ENCODE peak calls at places on chromosome 17, in nine cellular contexts. B is A549; M is breast epithelium; U is thoracic aorta; Y is AG04450; L is fibroblast of mammary gland; P is effector memory CD4-positive, alpha-beta T cell; W is ovary; S is aorta. C is an unnamed sample.

GRCh38 chr17:692116-692515 is 22.5 kb downstream of the VPS53 start:
- DNase-seq in B (no peak), M (no peak), U (no peak), Y (no peak), L (peak; percentile 77), P (no peak), W (no peak), S (no peak), C (peak; percentile 73)

GRCh38 chr17:55588858-55589257 is 77.6 kb upstream of the SMIM36 start:
- DNase-seq in B (no peak), M (no peak), U (no peak), Y (no peak), L (peak; percentile 81), P (no peak), W (no peak), S (no peak), C (peak; percentile 89)

GRCh38 chr17:82985973-82986372 is 93.4 kb upstream of the METRNL start:
- DNase-seq in B (no peak), M (no peak), U (no peak), Y (no peak), L (peak; percentile 23), P (peak; percentile 52), W (no peak), S (no peak), C (peak; percentile 56)

GRCh38 chr17:62163847-62164246 is 98.8 kb upstream of the MED13 start:
- DNase-seq in B (no peak), M (no peak), U (no peak), Y (no peak), L (no peak), P (no peak), W (no peak), S (no peak), C (no peak)

GRCh38 chr17:61254894-61255293 is 144.7 kb upstream of the TBX2 start:
- DNase-seq in B (no peak), M (no peak), U (no peak), Y (no peak), L (no peak), P (no peak), W (no peak), S (no peak), C (no peak)

GRCh38 chr17:35968520-35969054 is 12.7 kb downstream of the CCL16 start:
- DNase-seq in B (no peak), M (no peak), U (no peak), Y (no peak), L (no peak), P (no peak), W (no peak), S (no peak), C (no peak)

GRCh38 chr17:9087921-9088320 is 66.6 kb downstream of the NTN1 start:
- DNase-seq in B (no peak), M (no peak), U (no peak), Y (no peak), L (no peak), P (no peak), W (no peak), S (no peak), C (no peak)

GRCh38 chr17:65418622-65419021 is 142.8 kb downstream of the AXIN2 start:
- DNase-seq in B (no peak), M (no peak), U (no peak), Y (no peak), L (no peak), P (no peak), W (no peak), S (no peak), C (no peak)

GRCh38 chr17:51427259-51428255 is 167.2 kb downstream of the UTP18 start:
- DNase-seq in B (no peak), M (no peak), U (no peak), Y (no peak), L (no peak), P (peak; percentile 83), W (no peak), S (no peak), C (no peak)

GRCh38 chr17:73290399-73291259 is 21.2 kb downstream of the CDC42EP4 start:
- DNase-seq in B (no peak), M (no peak), U (no peak), Y (no peak), L (no peak), P (no peak), W (no peak), S (no peak), C (no peak)

GRCh38 chr17:36149296-36149820 is 27.1 kb downstream of the TBC1D3B start:
- DNase-seq in B (no peak), M (no peak), U (peak; percentile 24), Y (no peak), L (peak; percentile 82), P (no peak), W (peak; percentile 28), S (peak; percentile 87), C (peak; percentile 51)

GRCh38 chr17:76955191-76955590 is 87.0 kb downstream of the MGAT5B start:
- DNase-seq in B (no peak), M (no peak), U (no peak), Y (no peak), L (no peak), P (no peak), W (no peak), S (peak; percentile 38), C (no peak)

GRCh38 chr17:7705269-7706255 is 560 bp downstream of the EFNB3 start:
- DNase-seq in B (no peak), M (no peak), U (no peak), Y (no peak), L (no peak), P (no peak), W (no peak), S (no peak), C (no peak)
- H3K4me3 ChIP-seq in B (peak overlapping the region; percentile 44), M (peak overlapping the region; percentile 29), U (peak overlapping the region; percentile 52), Y (peak overlapping the region; percentile 57), L (peak overlapping the region; percentile 19), P (peak overlapping the region; percentile 32), W (peak overlapping the region; percentile 38), S (no peak overlapping the region), C (peak overlapping the region; percentile 71)

GRCh38 chr17:67452681-67453554 is 75.8 kb downstream of the PITPNC1 start:
- DNase-seq in B (no peak), M (no peak), U (no peak), Y (no peak), L (no peak), P (no peak), W (no peak), S (peak; percentile 36), C (no peak)
- H3K4me3 ChIP-seq in B (no peak overlapping the region), M (no peak overlapping the region), U (no peak overlapping the region), Y (no peak overlapping the region), L (no peak overlapping the region), P (no peak overlapping the region), W (no peak overlapping the region), S (no peak overlapping the region), C (no peak overlapping the region)

GRCh38 chr17:42669705-42670198 is 7.0 kb downstream of the PLEKHH3 start:
- DNase-seq in B (no peak), M (no peak), U (no peak), Y (no peak), L (no peak), P (no peak), W (no peak), S (no peak), C (no peak)

GRCh38 chr17:42673266-42673884 is 3.4 kb downstream of the PLEKHH3 start:
- DNase-seq in B (no peak), M (no peak), U (no peak), Y (no peak), L (no peak), P (no peak), W (no peak), S (peak; percentile 82), C (no peak)

GRCh38 chr17:42670925-42671657 is 5.7 kb downstream of the PLEKHH3 start:
- DNase-seq in B (no peak), M (no peak), U (no peak), Y (no peak), L (no peak), P (no peak), W (no peak), S (no peak), C (no peak)

GRCh38 chr17:42672038-42672437 is 4.8 kb downstream of the PLEKHH3 start:
- DNase-seq in B (no peak), M (no peak), U (no peak), Y (no peak), L (no peak), P (no peak), W (no peak), S (no peak), C (no peak)

GRCh38 chr17:42670199-42670924 is 6.4 kb downstream of the PLEKHH3 start:
- DNase-seq in B (no peak), M (no peak), U (no peak), Y (no peak), L (no peak), P (peak; percentile 29), W (no peak), S (no peak), C (no peak)
- H3K4me3 ChIP-seq in B (no peak overlapping the region), M (no peak overlapping the region), U (peak overlapping the region; percentile 29), Y (no peak overlapping the region), L (no peak overlapping the region), P (peak overlapping the region; percentile 33), W (no peak overlapping the region), S (no peak overlapping the region), C (no peak overlapping the region)

GRCh38 chr17:78735832-78736525 is 46.1 kb downstream of the CYTH1 start:
- DNase-seq in B (no peak), M (no peak), U (no peak), Y (no peak), L (peak; percentile 24), P (no peak), W (no peak), S (no peak), C (no peak)

GRCh38 chr17:78731904-78732303 is 50.2 kb downstream of the CYTH1 start:
- DNase-seq in B (no peak), M (no peak), U (no peak), Y (no peak), L (no peak), P (no peak), W (no peak), S (no peak), C (no peak)

GRCh38 chr17:78737332-78737731 is 44.7 kb downstream of the CYTH1 start:
- DNase-seq in B (no peak), M (no peak), U (no peak), Y (peak; percentile 24), L (peak; percentile 86), P (no peak), W (no peak), S (no peak), C (peak; percentile 86)

GRCh38 chr17:78736526-78737079 is 45.5 kb downstream of the CYTH1 start:
- DNase-seq in B (peak; percentile 89), M (peak; percentile 87), U (no peak), Y (no peak), L (peak; percentile 35), P (peak; percentile 63), W (no peak), S (peak; percentile 87), C (no peak)

DNA sequence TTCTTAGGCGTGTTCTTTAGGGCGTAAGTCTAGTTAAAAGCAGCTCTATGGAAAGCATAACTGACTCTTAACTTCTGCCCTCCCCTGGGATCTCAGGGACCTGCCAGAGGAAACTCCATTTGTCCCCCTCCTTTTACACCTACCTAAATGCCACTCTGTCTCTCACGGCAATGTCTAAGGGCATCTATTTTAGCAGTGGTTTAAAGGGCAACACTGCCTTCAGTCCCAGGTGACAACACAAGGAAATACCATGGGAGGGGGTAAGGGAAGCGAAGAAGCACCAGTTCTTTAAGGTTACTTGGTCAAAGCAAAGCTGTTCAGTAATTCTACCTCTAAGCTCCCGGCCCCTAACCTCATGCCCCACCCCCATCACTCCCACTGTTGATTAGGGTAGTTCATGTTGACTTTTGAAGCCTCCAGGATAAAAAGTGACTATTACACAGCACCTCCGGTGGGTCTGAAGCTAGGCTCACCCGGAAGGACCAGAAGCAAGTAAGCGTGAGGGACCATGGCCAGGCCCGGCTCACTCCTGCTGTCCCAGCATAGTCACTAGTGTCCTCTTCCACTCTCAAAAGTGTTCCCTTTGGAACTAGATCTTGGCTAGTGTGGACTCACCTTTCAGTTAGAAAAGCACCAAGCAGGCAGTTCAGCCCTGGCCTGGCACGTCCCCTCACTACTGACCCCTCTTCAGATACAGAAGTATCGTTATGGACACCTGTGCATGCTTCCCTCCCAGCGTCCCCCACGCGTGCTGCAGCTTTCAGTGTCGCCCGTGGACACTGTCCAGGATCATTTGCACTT is 47.0 kb downstream of the CYTH1 start:
- DNase-seq in B (no peak), M (no peak), U (no peak), Y (no peak), L (no peak), P (no peak), W (no peak), S (no peak), C (no peak)
- H3K4me3 ChIP-seq in B (peak overlapping the region; percentile 61), M (peak overlapping the region; percentile 47), U (peak overlapping the region; percentile 68), Y (no peak overlapping the region), L (no peak overlapping the region), P (peak overlapping the region; percentile 72), W (peak overlapping the region; percentile 10), S (no peak overlapping the region), C (no peak overlapping the region)

C was measured in foreskin fibroblast.